ENCODE peak calls at places on chromosomes 11 and 22, in six cellular contexts. Y, K, L, R, M and Q are unnamed samples.

GRCh38 chr11:116984589-116984988 is 113.6 kb downstream of the SIK3 start:
- DNase-seq in Y (no peak), K (peak), L (no peak), R (peak), M (no peak), Q (no peak)

GRCh38 chr11:130827697-130828377 is 88.4 kb downstream of the SNX19 start:
- DNase-seq in Y (peak), K (peak), L (peak), R (peak), M (no peak), Q (peak)

GRCh38 chr22:40620464-40621046 is 16.0 kb downstream of the MRTFA start:
- DNase-seq in Y (no peak), K (peak), L (no peak), R (peak), M (no peak), Q (peak)

GRCh38 chr11:107780136-107780535 is 68.3 kb upstream of the SLN start:
- DNase-seq in Y (no peak), K (no peak), L (no peak), R (no peak), M (no peak), Q (no peak)

GRCh38 chr11:62132689-62133293 is 9.0 kb downstream of the INCENP start:
- DNase-seq in Y (peak), K (no peak), L (no peak), R (no peak), M (no peak), Q (no peak)

GRCh38 chr22:44691796-44692661 is 10.0 kb upstream of the PRR5 start:
- DNase-seq in Y (no peak), K (no peak), L (no peak), R (no peak), M (no peak), Q (no peak)

GRCh38 chr11:13745165-13745564 is 76.7 kb downstream of the FAR1 start:
- DNase-seq in Y (no peak), K (no peak), L (no peak), R (no peak), M (no peak), Q (no peak)

GRCh38 chr11:88521354-88522310 is 184.1 kb upstream of the CTSC start:
- DNase-seq in Y (no peak), K (peak), L (no peak), R (no peak), M (no peak), Q (no peak)

GRCh38 chr22:44019416-44019815 is 4.7 kb upstream of the PARVB start:
- DNase-seq in Y (no peak), K (no peak), L (no peak), R (no peak), M (no peak), Q (no peak)

GRCh38 chr11:84675631-84676030 is 951.5 kb downstream of the DLG2 start:
- DNase-seq in Y (no peak), K (no peak), L (no peak), R (no peak), M (no peak), Q (no peak)

GRCh38 chr11:103832762-103833161 is 203.7 kb upstream of the DDI1 start:
- DNase-seq in Y (no peak), K (peak), L (no peak), R (no peak), M (no peak), Q (no peak)

GRCh38 chr11:112179601-112180000 is 4.3 kb downstream of the BCO2 start:
- DNase-seq in Y (no peak), K (no peak), L (no peak), R (no peak), M (no peak), Q (no peak)

GRCh38 chr22:20741634-20742581 is 32.0 kb upstream of the SERPIND1 start:
- DNase-seq in Y (no peak), K (peak), L (no peak), R (peak), M (no peak), Q (peak)

GRCh38 chr22:30245985-30246901 is at the start of gene LIF:
- DNase-seq in Y (no peak), K (peak), L (no peak), R (peak), M (no peak), Q (no peak)

GRCh38 chr11:57793711-57794110 is 32.1 kb downstream of the CTNND1 start:
- DNase-seq in Y (no peak), K (no peak), L (no peak), R (no peak), M (no peak), Q (no peak)

GRCh38 chr11:117225553-117226170 is 6.2 kb downstream of the PCSK7 start:
- DNase-seq in Y (no peak), K (no peak), L (no peak), R (no peak), M (no peak), Q (no peak)

GRCh38 chr11:124069429-124070401 is 28.6 kb upstream of the OR10G7 start:
- DNase-seq in Y (no peak), K (peak), L (peak), R (peak), M (no peak), Q (peak)

GRCh38 chr11:105109855-105110750 is 29.5 kb downstream of the CARD18 start:
- DNase-seq in Y (no peak), K (no peak), L (no peak), R (no peak), M (no peak), Q (no peak)

GRCh38 chr22:48955351-48956311 is 872.0 kb downstream of the BRD1 start:
- DNase-seq in Y (peak), K (no peak), L (no peak), R (no peak), M (no peak), Q (no peak)

GRCh38 chr11:44324787-44325525 is 15.0 kb upstream of the ALX4 start:
- DNase-seq in Y (no peak), K (no peak), L (no peak), R (no peak), M (no peak), Q (no peak)

GRCh38 chr11:63560506-63561179 is 2.5 kb downstream of the PLAAT2 start:
- DNase-seq in Y (peak), K (no peak), L (peak), R (no peak), M (peak), Q (no peak)

GRCh38 chr22:42399315-42400271 is 32.6 kb downstream of the NFAM1 start:
- DNase-seq in Y (peak), K (no peak), L (peak), R (no peak), M (no peak), Q (no peak)

GRCh38 chr22:45630436-45630835 is 41.2 kb upstream of the ATXN10 start:
- DNase-seq in Y (no peak), K (no peak), L (no peak), R (no peak), M (no peak), Q (no peak)

GRCh38 chr22:37806409-37807338 is 1.1 kb upstream of the GCAT start:
- DNase-seq in Y (peak), K (no peak), L (no peak), R (no peak), M (no peak), Q (no peak)

GRCh38 chr11:6650104-6650503 is 5.5 kb downstream of the DCHS1 start:
- DNase-seq in Y (no peak), K (no peak), L (no peak), R (no peak), M (no peak), Q (no peak)

GRCh38 chr22:17119481-17120202 is 1.5 kb downstream of the TMEM121B start:
- DNase-seq in Y (no peak), K (no peak), L (peak), R (no peak), M (peak), Q (no peak)
- H3K27ac ChIP-seq in Y (no peak), K (no peak), L (no peak), R (no peak), M (no peak), Q (no peak)

DNA sequence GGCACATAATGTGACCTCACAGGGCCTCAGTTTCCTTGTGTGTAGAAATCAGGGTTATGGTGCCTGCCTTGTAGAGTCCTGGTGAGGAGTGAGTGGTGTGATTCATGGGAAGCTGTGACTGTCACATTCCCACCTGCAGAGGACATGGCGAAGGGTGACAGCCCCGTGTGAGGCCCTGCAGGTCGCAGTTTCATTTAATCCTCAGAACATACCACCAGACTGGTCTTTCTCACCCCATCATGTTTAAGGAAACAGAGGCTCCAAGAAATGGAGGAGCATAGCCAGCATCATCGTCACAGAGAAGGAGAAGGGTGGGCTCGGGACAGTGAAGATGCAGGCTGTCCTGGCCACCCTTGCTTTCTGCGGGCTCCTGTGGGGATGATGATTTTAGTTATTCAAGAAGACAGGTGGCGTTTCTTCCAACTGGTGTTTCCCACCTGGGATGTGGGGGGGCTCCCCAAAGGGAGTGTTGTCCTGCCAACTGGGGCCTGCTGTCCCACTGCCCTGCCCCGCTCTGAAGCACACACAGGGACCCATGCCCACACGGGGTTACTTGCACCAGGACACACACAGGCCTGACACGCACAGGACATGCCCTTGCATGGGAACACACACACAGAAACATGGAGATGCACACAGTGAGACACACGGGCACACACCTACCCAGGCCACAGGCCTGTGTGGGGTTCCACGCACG is 100.2 kb downstream of the BCR start:
- DNase-seq in Y (no peak), K (no peak), L (no peak), R (no peak), M (no peak), Q (no peak)
- H3K27ac ChIP-seq in Y (peak), K (no peak), L (no peak), R (peak), M (no peak), Q (no peak)

GRCh38 chr11:3052109-3052479 is 5.1 kb downstream of the CARS1 start:
- DNase-seq in Y (no peak), K (no peak), L (no peak), R (no peak), M (no peak), Q (no peak)
- H3K27ac ChIP-seq in Y (no peak), K (no peak), L (no peak), R (peak), M (no peak), Q (no peak)

DNA sequence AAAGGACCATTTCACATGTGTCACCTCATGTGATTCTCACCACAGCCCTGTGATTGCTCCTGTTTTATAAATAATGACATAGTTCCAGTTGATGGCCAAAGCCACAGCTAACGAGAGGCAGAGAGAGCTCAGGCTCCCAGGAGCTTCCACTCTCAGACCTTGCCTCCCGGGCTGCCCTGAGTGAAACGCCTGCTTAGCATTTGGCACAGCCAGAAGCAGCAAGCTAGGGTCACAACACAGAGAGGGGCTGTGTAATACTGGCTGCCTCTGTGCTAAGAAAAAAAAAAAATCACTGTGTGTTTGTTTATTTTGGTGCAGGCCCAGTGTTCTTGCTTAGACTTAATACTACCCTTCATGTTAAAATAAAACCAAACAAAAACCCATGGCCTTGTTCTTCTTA is 5.8 kb downstream of the TMEM121B start:
- DNase-seq in Y (no peak), K (no peak), L (no peak), R (no peak), M (no peak), Q (no peak)
- H3K27ac ChIP-seq in Y (no peak), K (no peak), L (no peak), R (no peak), M (no peak), Q (no peak)

GRCh38 chr11:35365961-35366360 is 53.4 kb downstream of the SLC1A2 start:
- DNase-seq in Y (no peak), K (no peak), L (no peak), R (no peak), M (no peak), Q (no peak)

GRCh38 chr11:35365395-35365794 is 54.0 kb downstream of the SLC1A2 start:
- DNase-seq in Y (no peak), K (no peak), L (no peak), R (no peak), M (no peak), Q (no peak)

GRCh38 chr11:35362571-35362980 is 56.8 kb downstream of the SLC1A2 start:
- DNase-seq in Y (no peak), K (no peak), L (no peak), R (no peak), M (no peak), Q (no peak)

GRCh38 chr11:35363246-35364100 is 55.9 kb downstream of the SLC1A2 start:
- DNase-seq in Y (no peak), K (no peak), L (no peak), R (no peak), M (no peak), Q (no peak)

GRCh38 chr11:35364101-35364780 is 55.1 kb downstream of the SLC1A2 start:
- DNase-seq in Y (peak), K (peak), L (peak), R (peak), M (no peak), Q (peak)
- H3K27ac ChIP-seq in Y (peak), K (peak), L (peak), R (peak), M (peak), Q (peak)

DNA sequence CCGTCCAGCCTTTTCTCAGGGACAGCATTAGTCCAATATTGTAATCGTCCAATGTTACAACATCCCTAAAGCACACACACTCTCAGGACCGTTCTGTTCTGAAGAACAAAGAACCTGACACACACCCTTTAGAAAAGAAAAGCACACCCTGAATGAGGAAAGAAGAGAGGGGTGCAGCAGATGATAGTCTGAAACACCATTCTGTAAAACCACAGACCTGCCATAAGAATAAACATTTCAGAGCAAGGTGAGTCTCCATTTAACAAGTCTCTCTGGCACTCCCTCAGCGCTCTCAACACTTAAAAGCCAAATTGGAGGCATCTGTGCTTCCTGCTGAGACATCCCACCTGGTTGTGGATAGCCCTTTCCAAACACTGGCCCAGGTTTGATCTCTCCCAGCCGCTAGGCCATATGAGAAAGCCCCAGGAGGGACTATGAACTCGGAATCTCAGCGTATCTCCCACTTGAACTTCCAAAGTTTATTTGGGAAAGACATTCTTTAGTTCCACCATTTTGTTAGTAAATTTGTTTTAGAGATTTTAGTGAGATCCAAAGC is 36.3 kb downstream of the ETS1 start:
- DNase-seq in Y (no peak), K (no peak), L (no peak), R (no peak), M (no peak), Q (no peak)
- H3K27ac ChIP-seq in Y (no peak), K (no peak), L (peak), R (no peak), M (no peak), Q (no peak)

GRCh38 chr11:72958790-72959189 is 144.6 kb downstream of the ATG16L2 start:
- DNase-seq in Y (no peak), K (peak), L (no peak), R (no peak), M (no peak), Q (no peak)
- H3K27ac ChIP-seq in Y (no peak), K (no peak), L (no peak), R (no peak), M (no peak), Q (no peak)

GRCh38 chr11:118892964-118893363 is 9.3 kb downstream of the CXCR5 start:
- DNase-seq in Y (no peak), K (no peak), L (no peak), R (no peak), M (no peak), Q (no peak)

GRCh38 chr11:118893662-118894061 is 10.0 kb downstream of the CXCR5 start:
- DNase-seq in Y (no peak), K (no peak), L (no peak), R (no peak), M (peak), Q (no peak)

GRCh38 chr11:118889796-118890195 is 6.1 kb downstream of the CXCR5 start:
- DNase-seq in Y (no peak), K (peak), L (peak), R (no peak), M (peak), Q (no peak)

GRCh38 chr11:118894192-118894591 is 10.5 kb downstream of the CXCR5 start:
- DNase-seq in Y (no peak), K (no peak), L (no peak), R (no peak), M (no peak), Q (no peak)

GRCh38 chr11:118892515-118892914 is 8.8 kb downstream of the CXCR5 start:
- DNase-seq in Y (no peak), K (no peak), L (no peak), R (no peak), M (no peak), Q (no peak)
- H3K27ac ChIP-seq in Y (no peak), K (no peak), L (no peak), R (no peak), M (no peak), Q (no peak)